ENCODE peak calls at places on chromosome 12, in six cellular contexts. One of them, this sample, is unnamed.

GRCh38 chr12:66438601-66439000 is 136.3 kb downstream of the HELB start:
- DNase-seq in HepG2: no peak
- DNase-seq in A549: no peak
- DNase-seq in GM12878: no peak
- DNase-seq in endothelial cell of umbilical vein: no peak
- DNase-seq in K562: no peak
- DNase-seq in this sample: no peak

GRCh38 chr12:124568431-124569374 is 1.3 kb upstream of the NCOR2 start:
- DNase-seq in HepG2: no peak
- DNase-seq in A549: peak; percentile 79
- DNase-seq in GM12878: peak; percentile 53
- DNase-seq in endothelial cell of umbilical vein: no peak
- DNase-seq in K562: peak; percentile 52
- DNase-seq in this sample: peak; percentile 98

GRCh38 chr12:452667-453210 is 7.0 kb upstream of the B4GALNT3 start:
- DNase-seq in HepG2: no peak
- DNase-seq in A549: no peak
- DNase-seq in GM12878: no peak
- DNase-seq in endothelial cell of umbilical vein: no peak
- DNase-seq in K562: no peak
- DNase-seq in this sample: peak; percentile 48

GRCh38 chr12:18135509-18135908 is 45.5 kb upstream of the RERGL start:
- DNase-seq in HepG2: no peak
- DNase-seq in A549: no peak
- DNase-seq in GM12878: no peak
- DNase-seq in endothelial cell of umbilical vein: no peak
- DNase-seq in K562: no peak
- DNase-seq in this sample: no peak

GRCh38 chr12:12079291-12079690 is 8.6 kb downstream of the BCL2L14 start:
- DNase-seq in HepG2: no peak
- DNase-seq in A549: no peak
- DNase-seq in GM12878: no peak
- DNase-seq in endothelial cell of umbilical vein: no peak
- DNase-seq in K562: no peak
- DNase-seq in this sample: no peak

GRCh38 chr12:119679081-119679480 is 11.1 kb downstream of the PRKAB1 start:
- DNase-seq in HepG2: no peak
- DNase-seq in A549: no peak
- DNase-seq in GM12878: no peak
- DNase-seq in endothelial cell of umbilical vein: no peak
- DNase-seq in K562: no peak
- DNase-seq in this sample: no peak

GRCh38 chr12:46998811-46999368 is 80.5 kb upstream of the PCED1B start:
- DNase-seq in HepG2: no peak
- DNase-seq in A549: peak; percentile 14
- DNase-seq in GM12878: no peak
- DNase-seq in endothelial cell of umbilical vein: peak; percentile 8
- DNase-seq in K562: no peak
- DNase-seq in this sample: no peak

GRCh38 chr12:101925352-101925751 is 48.0 kb downstream of the DRAM1 start:
- DNase-seq in HepG2: no peak
- DNase-seq in A549: peak; percentile 46
- DNase-seq in GM12878: no peak
- DNase-seq in endothelial cell of umbilical vein: no peak
- DNase-seq in K562: no peak
- DNase-seq in this sample: peak; percentile 88

GRCh38 chr12:123634142-123634561 is 523 bp downstream of the GTF2H3 start:
- DNase-seq in HepG2: no peak
- DNase-seq in A549: no peak
- DNase-seq in GM12878: no peak
- DNase-seq in endothelial cell of umbilical vein: no peak
- DNase-seq in K562: peak; percentile 16
- DNase-seq in this sample: no peak

GRCh38 chr12:45583011-45583657 is 146.4 kb upstream of the ARID2 start:
- DNase-seq in HepG2: no peak
- DNase-seq in A549: no peak
- DNase-seq in GM12878: no peak
- DNase-seq in endothelial cell of umbilical vein: no peak
- DNase-seq in K562: no peak
- DNase-seq in this sample: no peak

GRCh38 chr12:95672166-95672565 is 118.4 kb downstream of the NTN4 start:
- DNase-seq in HepG2: no peak
- DNase-seq in A549: no peak
- DNase-seq in GM12878: no peak
- DNase-seq in endothelial cell of umbilical vein: no peak
- DNase-seq in K562: no peak
- DNase-seq in this sample: no peak

GRCh38 chr12:127516467-127516866 is 750.5 kb upstream of the TMEM132C start:
- DNase-seq in HepG2: no peak
- DNase-seq in A549: no peak
- DNase-seq in GM12878: no peak
- DNase-seq in endothelial cell of umbilical vein: no peak
- DNase-seq in K562: no peak
- DNase-seq in this sample: no peak

GRCh38 chr12:52207895-52208294 is 16.1 kb upstream of the KRT80 start:
- DNase-seq in HepG2: no peak
- DNase-seq in A549: no peak
- DNase-seq in GM12878: no peak
- DNase-seq in endothelial cell of umbilical vein: peak; percentile 22
- DNase-seq in K562: no peak
- DNase-seq in this sample: peak; percentile 89

GRCh38 chr12:113479193-113479577 is 7.5 kb upstream of the LHX5 start:
- DNase-seq in HepG2: no peak
- DNase-seq in A549: no peak
- DNase-seq in GM12878: no peak
- DNase-seq in endothelial cell of umbilical vein: no peak
- DNase-seq in K562: no peak
- DNase-seq in this sample: no peak

GRCh38 chr12:123478069-123478468 is 20.1 kb downstream of the SNRNP35 start:
- DNase-seq in HepG2: no peak
- DNase-seq in A549: no peak
- DNase-seq in GM12878: no peak
- DNase-seq in endothelial cell of umbilical vein: no peak
- DNase-seq in K562: no peak
- DNase-seq in this sample: no peak

GRCh38 chr12:95767703-95768102 is 22.9 kb downstream of the NTN4 start:
- DNase-seq in HepG2: no peak
- DNase-seq in A549: no peak
- DNase-seq in GM12878: no peak
- DNase-seq in endothelial cell of umbilical vein: no peak
- DNase-seq in K562: no peak
- DNase-seq in this sample: no peak

GRCh38 chr12:765861-766260 is 13.5 kb downstream of the WNK1 start:
- DNase-seq in HepG2: no peak
- DNase-seq in A549: no peak
- DNase-seq in GM12878: no peak
- DNase-seq in endothelial cell of umbilical vein: no peak
- DNase-seq in K562: no peak
- DNase-seq in this sample: no peak

GRCh38 chr12:25959069-25959961 is 833 bp downstream of the RASSF8 start:
- DNase-seq in HepG2: no peak
- DNase-seq in A549: peak; percentile 46
- DNase-seq in GM12878: no peak
- DNase-seq in endothelial cell of umbilical vein: peak; percentile 71
- DNase-seq in K562: no peak
- DNase-seq in this sample: peak; percentile 81

DNA sequence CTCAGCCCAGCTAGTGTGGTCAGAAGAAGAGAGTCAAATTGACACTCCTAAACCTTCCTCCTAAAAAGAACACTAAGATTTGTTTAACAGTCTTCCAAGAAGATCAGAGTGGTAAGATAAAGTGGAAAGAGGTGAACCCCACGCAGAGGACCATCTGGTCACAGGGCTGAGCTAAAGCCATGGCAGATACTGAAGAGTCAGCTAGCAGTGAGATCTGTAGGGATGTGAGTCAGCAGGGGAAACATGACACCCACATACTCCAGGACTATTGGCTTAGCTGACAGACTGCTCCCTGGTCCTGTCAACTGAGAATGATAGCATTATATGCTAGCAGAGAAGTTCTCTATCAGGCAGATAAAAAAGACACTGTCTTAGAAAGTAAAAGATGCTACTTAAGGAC is 269.4 kb upstream of the ALG10 start:
- DNase-seq in HepG2: no peak
- DNase-seq in A549: no peak
- DNase-seq in GM12878: no peak
- DNase-seq in endothelial cell of umbilical vein: no peak
- DNase-seq in K562: peak; percentile 88
- DNase-seq in this sample: no peak
- TF ChIP-seq CTCF in HepG2: no peak
- TF ChIP-seq CTCF in A549: no peak
- TF ChIP-seq CTCF in GM12878: no peak
- TF ChIP-seq CTCF in endothelial cell of umbilical vein: no peak
- TF ChIP-seq CTCF in K562: no peak
- TF ChIP-seq CTCF in this sample: no peak

GRCh38 chr12:27151479-27151878 is 69.1 kb upstream of the C12orf71 start:
- DNase-seq in HepG2: no peak
- DNase-seq in A549: no peak
- DNase-seq in GM12878: no peak
- DNase-seq in endothelial cell of umbilical vein: no peak
- DNase-seq in K562: no peak
- DNase-seq in this sample: peak; percentile 58
- TF ChIP-seq MYC in HepG2: no peak
- TF ChIP-seq MYC in A549: no peak
- TF ChIP-seq MYC in GM12878: no peak
- TF ChIP-seq MYC in endothelial cell of umbilical vein: no peak
- TF ChIP-seq MYC in K562: no peak
- TF ChIP-seq MYC in this sample: peak; percentile 32

GRCh38 chr12:106986625-106987389 is at the start of gene MTERF2:
- DNase-seq in HepG2: peak; percentile 90
- DNase-seq in A549: peak; percentile 96
- DNase-seq in GM12878: peak; percentile 65
- DNase-seq in endothelial cell of umbilical vein: peak; percentile 97
- DNase-seq in K562: peak; percentile 97
- DNase-seq in this sample: peak; percentile 95
- TF ChIP-seq POLR2A in HepG2: no peak
- TF ChIP-seq POLR2A in A549: peak; percentile 70
- TF ChIP-seq POLR2A in GM12878: peak; percentile 59
- TF ChIP-seq POLR2A in endothelial cell of umbilical vein: peak; percentile 54
- TF ChIP-seq POLR2A in K562: peak; percentile 85
- TF ChIP-seq POLR2A in this sample: no peak

DNA sequence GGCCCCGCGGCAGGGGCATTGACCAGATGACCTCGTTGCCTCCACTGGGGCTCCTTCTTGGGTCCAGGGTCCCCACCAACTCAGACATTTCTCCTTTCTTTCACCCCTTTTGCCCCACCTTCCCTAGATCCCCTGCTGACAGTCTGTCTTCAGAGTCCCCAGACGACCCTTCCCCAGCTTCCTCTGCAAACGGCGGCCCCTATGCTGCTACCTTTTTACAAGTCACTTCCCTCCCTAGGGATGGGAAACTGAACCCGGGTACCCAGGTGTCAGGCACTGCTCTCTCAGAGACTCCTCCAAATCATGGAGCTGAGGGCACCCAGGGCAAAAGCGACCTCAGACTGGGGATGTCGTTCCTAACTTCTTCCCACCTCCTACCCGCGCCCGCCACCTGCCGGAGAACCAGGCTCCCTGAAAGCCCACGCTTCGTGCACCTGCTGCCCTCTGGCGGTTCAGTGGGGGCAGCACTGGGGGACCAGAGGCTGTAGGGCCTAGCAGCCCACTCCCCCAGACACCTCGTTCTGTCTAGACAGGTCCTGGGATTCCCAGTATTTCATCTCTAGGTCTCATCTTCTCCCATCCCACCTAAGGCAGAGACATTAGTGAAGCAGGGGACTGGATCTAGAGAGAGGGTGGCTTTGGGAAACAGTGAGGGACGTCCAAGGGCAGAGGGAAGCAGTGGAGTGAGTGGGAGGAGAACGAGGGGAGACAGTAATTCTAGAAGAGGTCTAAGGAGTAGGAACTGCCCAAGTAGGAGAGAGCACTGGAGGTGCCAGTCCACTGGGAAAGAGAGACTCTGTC is 4.9 kb downstream of the ZNF385A start:
- DNase-seq in HepG2: peak; percentile 79
- DNase-seq in A549: peak; percentile 92
- DNase-seq in GM12878: no peak
- DNase-seq in endothelial cell of umbilical vein: peak; percentile 83
- DNase-seq in K562: peak; percentile 95
- DNase-seq in this sample: peak; percentile 89
- TF ChIP-seq CTCF in HepG2: peak; percentile 100
- TF ChIP-seq CTCF in A549: peak; percentile 100
- TF ChIP-seq CTCF in GM12878: peak; percentile 100
- TF ChIP-seq CTCF in endothelial cell of umbilical vein: peak; percentile 100
- TF ChIP-seq CTCF in K562: peak; percentile 100
- TF ChIP-seq CTCF in this sample: peak; percentile 100

DNA sequence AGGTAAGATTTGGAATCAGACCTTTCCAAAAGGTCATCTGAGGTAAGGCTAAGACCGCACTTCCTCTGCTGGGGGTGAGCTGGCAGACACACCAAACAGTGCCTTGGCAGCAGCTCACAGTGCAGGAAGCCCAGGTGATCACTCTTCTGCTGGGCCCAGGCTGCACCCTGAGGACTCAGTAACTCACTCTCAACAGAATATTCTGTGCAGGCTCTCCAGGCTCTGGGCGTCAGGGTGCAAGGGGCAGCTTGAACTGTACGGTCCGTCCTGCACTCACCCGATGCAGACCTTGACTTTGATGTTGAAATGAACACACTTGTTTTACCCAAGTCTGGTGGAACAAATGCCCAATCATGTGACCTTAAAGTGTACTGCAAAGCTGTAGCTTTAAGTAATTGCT is 6.0 kb downstream of the ALKBH2 start:
- DNase-seq in HepG2: peak; percentile 82
- DNase-seq in A549: no peak
- DNase-seq in GM12878: no peak
- DNase-seq in endothelial cell of umbilical vein: no peak
- DNase-seq in K562: no peak
- DNase-seq in this sample: no peak
- TF ChIP-seq MYC in HepG2: peak; percentile 21
- TF ChIP-seq MYC in A549: no peak
- TF ChIP-seq MYC in GM12878: no peak
- TF ChIP-seq MYC in endothelial cell of umbilical vein: no peak
- TF ChIP-seq MYC in K562: no peak
- TF ChIP-seq MYC in this sample: no peak